ENCODE peak calls at places on chromosomes 3 and 15, in four cellular contexts. One of them, this sample, is unnamed.

GRCh38 chr3:112407888-112408702 is 75.1 kb downstream of the CD200 start:
- DNase-seq in lung: no peak
- DNase-seq in activated gamma-delta T cell treated with Interleukin-2 at 50 U/mL for 16 hours: no peak
- DNase-seq in GM04503: no peak
- DNase-seq in this sample: no peak

GRCh38 chr3:101179637-101180036 is 140.7 kb downstream of the IMPG2 start:
- DNase-seq in GM04503: peak
- DNase-seq in lung: no peak
- DNase-seq in activated gamma-delta T cell treated with Interleukin-2 at 50 U/mL for 16 hours: no peak
- DNase-seq in this sample: no peak

GRCh38 chr3:88075061-88075460 is 16.0 kb downstream of the ZNF654 start:
- DNase-seq in activated gamma-delta T cell treated with Interleukin-2 at 50 U/mL for 16 hours: no peak
- DNase-seq in lung: no peak
- DNase-seq in GM04503: no peak
- DNase-seq in this sample: no peak

GRCh38 chr15:58545307-58546065 is 113.7 kb downstream of the LIPC start:
- DNase-seq in GM04503: no peak
- DNase-seq in activated gamma-delta T cell treated with Interleukin-2 at 50 U/mL for 16 hours: no peak
- DNase-seq in lung: no peak
- DNase-seq in this sample: no peak

GRCh38 chr3:50028336-50028735 is 60.4 kb upstream of the RBM5 start:
- DNase-seq in GM04503: peak
- DNase-seq in activated gamma-delta T cell treated with Interleukin-2 at 50 U/mL for 16 hours: no peak
- DNase-seq in lung: no peak
- DNase-seq in this sample: no peak

GRCh38 chr3:55497250-55497649 is 10.1 kb upstream of the WNT5A start:
- DNase-seq in GM04503: no peak
- DNase-seq in lung: no peak
- DNase-seq in activated gamma-delta T cell treated with Interleukin-2 at 50 U/mL for 16 hours: no peak
- DNase-seq in this sample: no peak

GRCh38 chr15:89575656-89576416 is 567 bp downstream of the TICRR start:
- DNase-seq in GM04503: no peak
- DNase-seq in lung: no peak
- DNase-seq in activated gamma-delta T cell treated with Interleukin-2 at 50 U/mL for 16 hours: no peak
- DNase-seq in this sample: no peak

GRCh38 chr3:33758278-33758677 is 40.2 kb upstream of the PDCD6IP start:
- DNase-seq in activated gamma-delta T cell treated with Interleukin-2 at 50 U/mL for 16 hours: no peak
- DNase-seq in GM04503: no peak
- DNase-seq in lung: no peak
- DNase-seq in this sample: no peak

GRCh38 chr15:22855791-22856190 is 17.3 kb downstream of the NIPA2 start:
- DNase-seq in GM04503: no peak
- DNase-seq in activated gamma-delta T cell treated with Interleukin-2 at 50 U/mL for 16 hours: no peak
- DNase-seq in lung: no peak
- DNase-seq in this sample: no peak

GRCh38 chr3:151903501-151903991 is 30.1 kb downstream of the SUCNR1 start:
- DNase-seq in activated gamma-delta T cell treated with Interleukin-2 at 50 U/mL for 16 hours: no peak
- DNase-seq in GM04503: no peak
- DNase-seq in lung: no peak
- DNase-seq in this sample: no peak

GRCh38 chr3:109863701-109864100 is 526.4 kb upstream of the DPPA4 start:
- DNase-seq in GM04503: no peak
- DNase-seq in lung: no peak
- DNase-seq in activated gamma-delta T cell treated with Interleukin-2 at 50 U/mL for 16 hours: no peak
- DNase-seq in this sample: no peak

GRCh38 chr3:119219069-119219468 is 21.6 kb downstream of the B4GALT4 start:
- DNase-seq in activated gamma-delta T cell treated with Interleukin-2 at 50 U/mL for 16 hours: no peak
- DNase-seq in lung: no peak
- DNase-seq in GM04503: no peak
- DNase-seq in this sample: no peak

GRCh38 chr3:159669024-159669476 is 319.6 kb upstream of the IL12A start:
- DNase-seq in GM04503: peak
- DNase-seq in activated gamma-delta T cell treated with Interleukin-2 at 50 U/mL for 16 hours: no peak
- DNase-seq in lung: peak
- DNase-seq in this sample: no peak

GRCh38 chr3:191070201-191070600 is 128.8 kb upstream of the OSTN start:
- DNase-seq in lung: no peak
- DNase-seq in activated gamma-delta T cell treated with Interleukin-2 at 50 U/mL for 16 hours: no peak
- DNase-seq in GM04503: peak
- DNase-seq in this sample: no peak

GRCh38 chr15:90190606-90191343 is 10.4 kb upstream of the SEMA4B start:
- DNase-seq in GM04503: no peak
- DNase-seq in lung: no peak
- DNase-seq in activated gamma-delta T cell treated with Interleukin-2 at 50 U/mL for 16 hours: no peak
- DNase-seq in this sample: no peak

GRCh38 chr3:184325715-184326114 is 11.3 kb downstream of the EIF4G1 start:
- DNase-seq in lung: no peak
- DNase-seq in activated gamma-delta T cell treated with Interleukin-2 at 50 U/mL for 16 hours: no peak
- DNase-seq in GM04503: no peak
- DNase-seq in this sample: no peak

GRCh38 chr3:134567605-134568004 is 81.7 kb downstream of the CEP63 start:
- DNase-seq in activated gamma-delta T cell treated with Interleukin-2 at 50 U/mL for 16 hours: no peak
- DNase-seq in GM04503: no peak
- DNase-seq in lung: no peak
- DNase-seq in this sample: no peak

GRCh38 chr15:52206446-52206845 is 15.3 kb upstream of the GNB5 start:
- DNase-seq in activated gamma-delta T cell treated with Interleukin-2 at 50 U/mL for 16 hours: no peak
- DNase-seq in GM04503: no peak
- DNase-seq in lung: no peak
- DNase-seq in this sample: no peak

GRCh38 chr15:76012021-76012551 is at the start of gene NRG4:
- DNase-seq in GM04503: no peak
- DNase-seq in activated gamma-delta T cell treated with Interleukin-2 at 50 U/mL for 16 hours: no peak
- DNase-seq in lung: no peak
- DNase-seq in this sample: no peak

GRCh38 chr3:17972889-17973558 is 230.6 kb upstream of the TBC1D5 start:
- DNase-seq in GM04503: no peak
- DNase-seq in activated gamma-delta T cell treated with Interleukin-2 at 50 U/mL for 16 hours: no peak
- DNase-seq in lung: no peak
- DNase-seq in this sample: no peak

GRCh38 chr15:99435138-99435695 is 130.6 kb upstream of the MEF2A start:
- DNase-seq in lung: no peak
- DNase-seq in activated gamma-delta T cell treated with Interleukin-2 at 50 U/mL for 16 hours: peak
- DNase-seq in GM04503: no peak
- DNase-seq in this sample: no peak

GRCh38 chr3:74343391-74343790 is 271.1 kb downstream of the CNTN3 start:
- DNase-seq in activated gamma-delta T cell treated with Interleukin-2 at 50 U/mL for 16 hours: no peak
- DNase-seq in lung: no peak
- DNase-seq in GM04503: no peak
- DNase-seq in this sample: no peak

GRCh38 chr3:56836276-56837163 is 34.8 kb upstream of the ARHGEF3 start:
- DNase-seq in activated gamma-delta T cell treated with Interleukin-2 at 50 U/mL for 16 hours: no peak
- DNase-seq in lung: no peak
- DNase-seq in GM04503: no peak
- DNase-seq in this sample: no peak

GRCh38 chr3:151918253-151919029 is 45.0 kb downstream of the SUCNR1 start:
- DNase-seq in GM04503: peak
- DNase-seq in activated gamma-delta T cell treated with Interleukin-2 at 50 U/mL for 16 hours: no peak
- DNase-seq in lung: no peak
- DNase-seq in this sample: peak

This sample was measured in retina.